ENCODE peak calls at places on chromosome 10, in four cellular contexts. R, O, K and G are unnamed samples.

GRCh38 chr10:132705943-132706342 is 80.0 kb downstream of the NKX6-2 start:
- DNase-seq in O (no peak), R (no peak), K (no peak), G (no peak)

GRCh38 chr10:33376976-33377657 is 42.6 kb upstream of the NRP1 start:
- DNase-seq in K (no peak), O (no peak), R (no peak), G (no peak)

GRCh38 chr10:123398180-123398591 is 244.0 kb downstream of the BUB3 start:
- DNase-seq in K (no peak), O (no peak), R (no peak), G (no peak)

GRCh38 chr10:125344573-125345121 is 184.3 kb upstream of the CTBP2 start:
- DNase-seq in K (no peak), O (no peak), R (no peak), G (no peak)

GRCh38 chr10:95756061-95756751 is at the start of gene ENTPD1:
- DNase-seq in R (no peak), K (no peak), O (no peak), G (peak; percentile 37)

GRCh38 chr10:62437696-62438095 is 63.5 kb downstream of the ZNF365 start:
- DNase-seq in O (no peak), R (peak; percentile 60), K (no peak), G (no peak)

GRCh38 chr10:125159932-125160855 is at the start of gene CTBP2:
- DNase-seq in K (no peak), O (no peak), R (peak; percentile 85), G (peak; percentile 64)

GRCh38 chr10:33803248-33803647 is 468.8 kb upstream of the NRP1 start:
- DNase-seq in R (no peak), K (no peak), O (no peak), G (no peak)

GRCh38 chr10:124244256-124244877 is 151.0 kb upstream of the CHST15 start:
- DNase-seq in O (no peak), K (no peak), R (no peak), G (no peak)

GRCh38 chr10:79927111-79927828 is 21.6 kb downstream of the SFTPD start:
- DNase-seq in O (no peak), R (no peak), K (no peak), G (no peak)

GRCh38 chr10:119541459-119542356 is 811 bp downstream of the RGS10 start:
- DNase-seq in O (peak; percentile 72), R (no peak), K (no peak), G (no peak)

GRCh38 chr10:57161157-57161556 is 800.1 kb upstream of the ZWINT start:
- DNase-seq in R (no peak), O (no peak), K (no peak), G (no peak)

GRCh38 chr10:87862644-87863101 is 660 bp downstream of the KLLN start:
- DNase-seq in R (peak; percentile 78), O (peak; percentile 82), K (no peak), G (no peak)

GRCh38 chr10:99941942-99942835 is 67.6 kb downstream of the DNMBP start:
- DNase-seq in R (no peak), K (no peak), O (no peak), G (no peak)

GRCh38 chr10:111142082-111142481 is 65.3 kb downstream of the ADRA2A start:
- DNase-seq in O (no peak), R (no peak), K (no peak), G (peak; percentile 43)